ENCODE peak calls at places on chromosomes 5 and 9, in six cellular contexts. Q is H1, Z is GM12878, R is HCT116, J is K562, K is HepG2. S is an unnamed sample. For H3K4me1, the result is how much of the 10 kb centered on the place peaks cover.

GRCh38 chr9:22158275-22158674 is 149.2 kb upstream of the CDKN2B start:
- DNase-seq in K (no peak), Q (no peak), R (no peak), Z (no peak), J (no peak), S (no peak)

GRCh38 chr9:71490810-71491209 is 277.5 kb downstream of the CEMIP2 start:
- DNase-seq in R (no peak), K (peak), Q (no peak), Z (no peak), J (peak), S (no peak)

GRCh38 chr5:97162045-97162444 is 19.6 kb upstream of the LIX1 start:
- DNase-seq in J (peak), K (peak), Q (peak), R (peak), Z (peak), S (peak)

GRCh38 chr9:135036861-135037465 is 50.5 kb upstream of the OLFM1 start:
- DNase-seq in K (no peak), Q (peak), R (no peak), J (no peak), Z (no peak), S (no peak)

GRCh38 chr5:82644768-82645167 is 366.6 kb upstream of the RPS23 start:
- DNase-seq in Z (no peak), Q (no peak), R (no peak), K (no peak), J (no peak), S (no peak)

GRCh38 chr5:34656700-34657549 is 797 bp downstream of the RAI14 start:
- DNase-seq in K (no peak), Q (no peak), R (no peak), Z (no peak), J (peak), S (no peak)

GRCh38 chr5:134139891-134140469 is 25.5 kb downstream of the TCF7 start:
- DNase-seq in Q (no peak), J (no peak), K (no peak), R (no peak), Z (no peak), S (no peak)

GRCh38 chr5:115542076-115542475 is 2.5 kb downstream of the FEM1C start:
- DNase-seq in Z (no peak), R (no peak), K (peak), J (no peak), Q (no peak), S (no peak)

GRCh38 chr5:178143901-178144300 is 9.8 kb downstream of the NHP2 start:
- DNase-seq in J (no peak), Q (no peak), R (no peak), Z (no peak), K (no peak), S (no peak)

GRCh38 chr9:114397219-114397847 is 9.6 kb upstream of the AKNA start:
- DNase-seq in J (no peak), K (no peak), R (no peak), Q (no peak), Z (no peak), S (no peak)
- TF ChIP-seq ZNF274 in J (no peak), K (no peak), R (no peak), Q (no peak), Z (no peak), S (no peak)

GRCh38 chr5:92795633-92796032 is 785.4 kb downstream of the NR2F1-AS1 start:
- DNase-seq in K (no peak), Z (no peak), Q (no peak), R (no peak), J (no peak), S (no peak)
- H3K4me1 ChIP-seq in K (under half), Z (under half), Q (under half), R (under half), J (under half), S (under half)

GRCh38 chr5:43602456-43602817 is 543 bp upstream of the NNT start:
- DNase-seq in Z (no peak), Q (no peak), K (peak), J (peak), R (no peak), S (no peak)
- TF ChIP-seq ZNF274 in Z (no peak), Q (no peak), K (no peak), J (no peak), R (no peak), S (no peak)

GRCh38 chr9:127706836-127707241 is at the start of gene CFAP157:
- DNase-seq in K (no peak), Z (no peak), R (no peak), Q (peak), J (no peak), S (no peak)
- H3K4me1 ChIP-seq in K (under half), Z (under half), R (under half), Q (under half), J (under half), S (under half)

GRCh38 chr5:148090780-148091221 is 27.0 kb downstream of the SPINK5 start:
- DNase-seq in Q (no peak), Z (no peak), R (no peak), J (peak), K (no peak), S (peak)
- TF ChIP-seq ZNF274 in Q (no peak), Z (no peak), R (no peak), J (no peak), K (no peak), S (no peak)

GRCh38 chr9:130117816-130118632 is 54.2 kb upstream of the NCS1 start:
- DNase-seq in Z (no peak), Q (no peak), K (no peak), R (peak), J (no peak), S (no peak)
- H3K4me1 ChIP-seq in Z (under half), Q (under half), K (under half), R (under half), J (under half), S (under half)

GRCh38 chr5:143230676-143230996 is 172.8 kb downstream of the NR3C1 start:
- DNase-seq in Z (no peak), R (no peak), K (no peak), J (no peak), Q (no peak), S (no peak)
- TF ChIP-seq ZNF274 in Z (no peak), R (no peak), K (no peak), J (no peak), Q (no peak), S (no peak)

GRCh38 chr5:154768207-154768606 is 13.0 kb downstream of the LARP1 start:
- DNase-seq in Z (no peak), Q (no peak), K (no peak), R (no peak), J (no peak), S (no peak)

GRCh38 chr5:154770111-154770510 is 14.9 kb downstream of the LARP1 start:
- DNase-seq in R (no peak), K (no peak), J (no peak), Q (no peak), Z (no peak), S (no peak)

GRCh38 chr5:154773314-154773713 is 18.1 kb downstream of the LARP1 start:
- DNase-seq in Q (no peak), K (no peak), R (no peak), J (no peak), Z (no peak), S (no peak)

GRCh38 chr5:154767537-154767936 is 12.4 kb downstream of the LARP1 start:
- DNase-seq in J (no peak), K (no peak), R (no peak), Q (no peak), Z (no peak), S (no peak)

GRCh38 chr5:154771383-154771901 is 16.3 kb downstream of the LARP1 start:
- DNase-seq in Z (no peak), Q (no peak), J (no peak), R (no peak), K (no peak), S (no peak)
- H3K4me1 ChIP-seq in Z (under half), Q (under half), J (half or more), R (under half), K (half or more), S (under half)

DNA sequence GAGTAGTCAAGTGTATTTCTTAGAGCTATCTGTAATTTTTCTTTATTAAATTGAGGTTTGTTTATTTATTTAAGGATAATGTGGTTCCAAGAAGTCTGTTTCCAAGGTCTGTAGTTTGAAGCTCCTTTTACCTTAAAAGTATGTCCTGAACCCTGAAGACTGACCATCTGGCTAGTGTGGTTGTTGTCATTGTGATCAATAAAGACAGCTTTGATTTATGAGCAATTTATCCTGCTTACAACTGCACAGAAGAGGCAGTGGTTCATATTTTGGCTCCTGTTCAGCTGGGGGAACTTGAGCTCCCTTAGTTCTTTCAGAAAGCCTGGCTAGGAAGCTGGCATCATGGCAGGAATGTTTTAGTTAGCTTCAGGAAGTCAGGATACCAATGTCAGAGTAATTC is 118.8 kb downstream of the ZSWIM6 start:
- DNase-seq in R (peak), K (no peak), J (no peak), Q (no peak), Z (no peak), S (no peak)
- TF ChIP-seq ZNF274 in R (no peak), K (no peak), J (no peak), Q (no peak), Z (no peak), S (no peak)

GRCh38 chr9:108786756-108787663 is 68.8 kb downstream of the ACTL7B start:
- DNase-seq in Z (no peak), J (no peak), R (peak), Q (no peak), K (no peak), S (no peak)

GRCh38 chr9:108786322-108786721 is 69.5 kb downstream of the ACTL7B start:
- DNase-seq in Z (no peak), Q (no peak), J (no peak), K (no peak), R (no peak), S (no peak)

GRCh38 chr9:108787664-108788048 is 68.1 kb downstream of the ACTL7B start:
- DNase-seq in Z (no peak), R (no peak), J (no peak), Q (no peak), K (no peak), S (no peak)

GRCh38 chr9:108784998-108785397 is 70.8 kb downstream of the ACTL7B start:
- DNase-seq in R (no peak), K (no peak), Z (no peak), J (no peak), Q (no peak), S (no peak)

DNA sequence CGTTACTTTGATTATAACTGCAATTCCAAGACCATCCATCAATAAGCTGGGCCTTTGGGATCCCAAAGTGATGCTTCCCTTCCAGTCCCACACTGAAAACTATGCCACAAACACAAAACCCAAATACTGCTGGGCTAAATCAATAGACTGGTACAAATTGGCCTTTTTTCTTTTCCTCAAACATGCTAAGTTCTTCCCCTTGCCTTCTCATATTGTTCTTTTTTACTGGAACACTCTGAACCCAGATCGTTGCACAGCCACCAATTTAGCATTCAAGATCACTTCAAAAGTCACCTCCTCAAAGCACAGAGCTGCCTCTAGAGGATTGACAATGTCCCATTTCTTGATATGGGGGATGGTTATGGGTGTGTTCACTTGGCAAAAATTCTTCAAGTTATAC is 66.0 kb downstream of the ACTL7B start:
- DNase-seq in R (no peak), K (no peak), J (no peak), Q (no peak), Z (no peak), S (no peak)
- H3K4me1 ChIP-seq in R (under half), K (under half), J (under half), Q (under half), Z (under half), S (under half)